ENCODE peak calls at places on chromosomes 11 and 22, in ten cellular contexts. U is H1, W is lung, L is brain microvascular endothelial cell, K is GM06990, R is lower lobe of right lung, P is A549, X is fibroblast of villous mesenchyme, S is ovary, Y is retinal pigment epithelial cell. Q is an unnamed sample.

GRCh38 chr11:67114275-67114896 is 4.7 kb upstream of the KDM2A start:
- DNase-seq in U (no peak), W (no peak), L (no peak), K (no peak), R (no peak), P (no peak), X (no peak), S (peak), Y (no peak), Q (no peak)

GRCh38 chr11:35658028-35658948 is 4.3 kb upstream of the TRIM44 start:
- DNase-seq in U (no peak), W (no peak), L (no peak), K (no peak), R (no peak), P (no peak), X (no peak), S (no peak), Y (no peak), Q (no peak)

GRCh38 chr22:43534916-43535315 is 123.1 kb downstream of the MPPED1 start:
- DNase-seq in U (no peak), W (no peak), L (no peak), K (no peak), R (no peak), P (no peak), X (no peak), S (no peak), Y (no peak), Q (no peak)

GRCh38 chr11:112025682-112026081 is 474 bp downstream of the DLAT start:
- DNase-seq in U (no peak), W (no peak), L (no peak), K (no peak), R (no peak), P (peak), X (peak), S (no peak), Y (no peak), Q (no peak)

GRCh38 chr11:78860720-78861422 is 286.2 kb upstream of the NARS2 start:
- DNase-seq in U (peak), W (no peak), L (peak), K (no peak), R (no peak), P (no peak), X (peak), S (no peak), Y (no peak), Q (no peak)

GRCh38 chr11:117944554-117944953 is 15.4 kb upstream of the TMPRSS13 start:
- DNase-seq in U (peak), W (peak), L (no peak), K (no peak), R (no peak), P (no peak), X (no peak), S (no peak), Y (no peak), Q (no peak)

GRCh38 chr11:7599209-7599608 is 74.1 kb downstream of the CYB5R2 start:
- DNase-seq in U (no peak), W (no peak), L (no peak), K (no peak), R (no peak), P (no peak), X (no peak), S (no peak), Y (no peak), Q (no peak)

GRCh38 chr22:39434243-39434653 is 22.6 kb upstream of the MGAT3 start:
- DNase-seq in U (no peak), W (no peak), L (peak), K (no peak), R (no peak), P (no peak), X (no peak), S (no peak), Y (no peak), Q (no peak)

GRCh38 chr22:50560034-50560433 is 2.7 kb downstream of the SYCE3 start:
- DNase-seq in U (no peak), W (no peak), L (no peak), K (no peak), R (no peak), P (no peak), X (no peak), S (no peak), Y (no peak), Q (no peak)

GRCh38 chr22:35178446-35178845 is 78.8 kb upstream of the HMGXB4 start:
- DNase-seq in U (no peak), W (no peak), L (no peak), K (no peak), R (no peak), P (no peak), X (no peak), S (no peak), Y (no peak), Q (no peak)

GRCh38 chr11:87173185-87174039 is 135.7 kb downstream of the TMEM135 start:
- DNase-seq in U (no peak), W (no peak), L (peak), K (no peak), R (no peak), P (peak), X (peak), S (no peak), Y (peak), Q (peak)

DNA sequence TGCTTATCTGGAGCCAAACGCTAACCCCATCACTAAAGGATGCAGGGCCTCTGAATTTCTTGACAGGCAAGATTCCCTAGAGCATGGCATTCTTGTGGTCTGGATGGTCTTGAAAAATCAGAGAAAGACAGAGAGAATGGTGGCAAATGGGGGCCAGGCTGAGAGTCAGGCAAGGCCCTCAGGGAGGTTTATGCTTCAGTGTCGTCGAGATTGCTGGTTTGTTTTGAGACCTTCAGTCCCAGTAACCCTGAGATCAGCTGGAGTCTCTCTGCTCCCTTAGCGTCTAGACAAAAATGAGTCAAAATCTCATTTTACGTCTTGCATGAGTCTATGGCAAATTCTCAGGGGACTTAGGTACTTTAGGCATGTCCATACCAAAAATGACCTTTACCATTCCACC is 539.4 kb downstream of the SOX6 start:
- DNase-seq in U (no peak), W (no peak), L (peak), K (no peak), R (no peak), P (no peak), X (no peak), S (no peak), Y (no peak), Q (no peak)
- TF ChIP-seq CTCF in U (no peak), W (no peak), L (no peak), K (no peak), R (no peak), P (no peak), X (no peak), S (no peak), Y (no peak), Q (no peak)

DNA sequence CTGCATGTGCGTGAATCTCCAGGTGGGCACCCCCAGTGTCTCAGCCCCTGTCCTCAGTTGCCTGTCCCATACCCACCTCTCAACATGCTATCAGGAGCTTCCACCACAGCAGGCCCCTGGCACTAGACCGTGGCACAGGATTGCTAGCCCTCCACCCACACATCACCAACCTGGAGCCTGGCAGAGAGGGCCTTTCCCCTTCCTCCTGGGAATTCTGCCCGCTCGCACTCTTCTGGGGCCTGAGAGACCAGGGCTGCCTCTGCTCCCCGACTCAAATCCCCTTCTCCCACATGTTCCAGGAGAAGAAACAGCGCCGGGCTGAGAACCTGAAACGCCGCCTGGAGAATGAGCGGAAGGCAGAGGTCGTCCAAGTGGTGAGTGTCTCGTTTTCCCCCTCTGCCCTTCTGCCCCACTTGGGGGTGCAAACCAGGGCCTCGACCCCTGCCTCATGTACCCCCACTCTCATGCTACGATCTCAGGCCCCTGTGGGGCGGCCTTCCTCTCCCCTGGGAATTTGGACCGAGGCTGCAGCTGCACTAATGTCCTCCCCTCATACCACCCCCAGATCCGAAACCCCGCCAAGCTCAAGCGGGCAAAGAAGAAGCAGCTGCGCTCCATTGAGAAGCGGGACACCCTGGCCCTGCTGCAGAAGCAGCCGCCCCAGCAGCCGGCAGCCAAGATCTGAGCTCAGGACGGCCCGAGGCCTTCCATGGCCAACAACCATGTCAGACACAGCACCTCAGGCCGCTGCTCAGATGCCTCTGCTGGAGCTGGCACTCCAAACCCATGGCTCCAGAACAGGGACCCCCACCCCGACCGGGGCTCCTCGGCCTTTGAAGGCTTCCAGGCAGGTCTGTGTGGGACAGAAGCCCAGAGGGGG is 5.9 kb downstream of the PTGDR2 start:
- DNase-seq in U (no peak), W (no peak), L (no peak), K (no peak), R (no peak), P (no peak), X (no peak), S (no peak), Y (no peak), Q (no peak)
- H3K4me3 ChIP-seq in U (no peak), W (no peak), L (no peak), K (no peak), R (no peak), P (no peak), X (no peak), S (no peak), Y (no peak), Q (no peak)

DNA sequence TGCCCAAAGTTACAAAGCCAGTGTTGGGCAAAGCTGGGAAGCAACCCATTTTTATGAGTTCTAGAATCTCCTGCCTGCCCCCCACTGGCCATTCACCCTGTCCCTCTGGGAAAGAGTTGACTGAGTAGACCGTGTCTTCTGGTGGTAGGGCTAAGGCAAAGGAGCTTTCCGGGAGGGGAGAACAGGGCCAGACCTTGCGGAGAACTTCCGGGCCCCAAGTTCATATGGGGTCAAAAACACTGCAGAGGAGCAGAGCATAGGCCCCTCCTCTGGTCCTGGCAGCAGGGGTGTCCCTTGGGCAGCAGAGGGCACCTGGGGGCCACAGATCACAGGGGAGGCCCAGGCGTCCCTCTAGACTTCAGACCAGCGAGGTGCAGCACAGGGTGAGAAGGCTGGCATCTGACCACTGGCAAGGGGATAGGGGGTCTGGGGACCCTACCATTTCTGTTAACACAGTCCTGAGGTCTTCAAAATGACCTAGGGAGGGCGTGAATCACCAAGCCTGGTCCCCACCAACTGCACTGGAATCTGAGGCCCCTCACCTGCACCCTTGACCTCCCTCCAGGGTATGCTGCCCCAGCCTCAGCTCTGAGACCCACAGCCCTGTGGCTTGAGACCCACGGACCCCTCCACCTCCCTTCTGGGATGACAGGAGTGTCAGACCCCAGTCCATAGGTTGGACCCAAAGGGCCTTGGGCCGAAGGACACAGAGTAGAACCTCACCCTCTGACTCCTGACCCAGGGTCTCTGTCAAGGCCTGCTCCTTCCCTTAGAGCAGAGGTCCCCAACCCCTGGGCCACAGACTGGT is 1.3 kb upstream of the ARAP1 start:
- DNase-seq in U (no peak), W (no peak), L (no peak), K (no peak), R (no peak), P (no peak), X (no peak), S (no peak), Y (no peak), Q (no peak)
- TF ChIP-seq CTCF in U (no peak), W (no peak), L (peak), K (no peak), R (no peak), P (peak), X (peak), S (no peak), Y (no peak), Q (no peak)

GRCh38 chr22:23775779-23776375 is 3.2 kb downstream of the MMP11 start:
- DNase-seq in U (no peak), W (no peak), L (no peak), K (no peak), R (no peak), P (no peak), X (no peak), S (no peak), Y (no peak), Q (no peak)

GRCh38 chr22:23774114-23774921 is 1.7 kb downstream of the MMP11 start:
- DNase-seq in U (no peak), W (no peak), L (no peak), K (no peak), R (no peak), P (no peak), X (no peak), S (no peak), Y (no peak), Q (no peak)

GRCh38 chr22:23774922-23775436 is 2.3 kb downstream of the MMP11 start:
- DNase-seq in U (no peak), W (no peak), L (peak), K (no peak), R (no peak), P (no peak), X (peak), S (peak), Y (peak), Q (no peak)

GRCh38 chr22:23772315-23773246 is at the start of gene MMP11:
- DNase-seq in U (peak), W (no peak), L (no peak), K (peak), R (peak), P (no peak), X (no peak), S (peak), Y (no peak), Q (no peak)

DNA sequence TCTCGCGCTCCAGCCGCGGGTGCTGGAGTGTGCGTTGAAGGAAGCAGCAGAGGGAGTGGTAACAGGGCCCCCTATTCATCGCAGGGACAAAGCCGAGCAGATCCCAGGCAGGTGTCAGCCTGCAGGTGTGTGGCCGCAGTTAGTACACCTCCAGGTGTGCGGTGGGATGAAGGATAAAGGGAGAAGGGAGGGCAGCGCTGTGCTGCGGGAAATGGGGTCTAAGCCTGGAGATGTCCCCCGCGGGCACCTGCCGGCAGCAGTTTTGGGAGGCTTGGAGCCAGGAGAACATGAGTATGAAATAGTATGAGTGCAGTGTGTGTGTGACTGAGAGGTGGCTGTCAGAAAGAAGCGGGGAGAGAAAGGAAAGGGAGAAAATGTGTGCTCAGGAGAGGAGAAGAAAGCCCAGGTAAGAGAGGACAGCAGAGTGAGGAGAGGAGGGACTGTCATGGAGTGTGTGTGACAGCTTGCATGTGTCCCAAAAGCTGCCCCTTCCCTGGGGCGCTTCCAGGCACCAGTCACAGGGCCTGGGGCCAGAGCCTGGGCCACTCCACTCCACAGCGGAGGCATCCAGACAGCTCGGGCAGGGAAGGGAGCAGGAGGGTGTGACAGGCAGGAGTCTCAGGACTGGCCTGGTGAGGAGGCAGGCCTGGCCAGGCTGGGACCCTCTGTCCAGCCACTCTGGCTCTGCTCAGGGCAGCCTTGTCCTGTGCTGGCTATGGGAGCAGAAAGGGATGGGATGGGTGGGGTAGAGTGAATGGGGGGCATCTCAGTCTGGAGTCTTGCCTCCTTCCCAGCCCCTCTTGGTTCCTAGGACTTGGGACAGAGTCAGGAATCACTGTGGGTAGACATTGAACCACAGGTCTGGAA is 831 bp downstream of the MMP11 start:
- DNase-seq in U (no peak), W (no peak), L (no peak), K (no peak), R (no peak), P (no peak), X (no peak), S (no peak), Y (no peak), Q (no peak)
- H3K4me3 ChIP-seq in U (peak), W (peak), L (peak), K (peak), R (peak), P (no peak), X (peak), S (peak), Y (peak), Q (peak)

GRCh38 chr11:76629853-76630599 is 40.5 kb downstream of the LRRC32 start:
- DNase-seq in U (no peak), W (peak), L (no peak), K (no peak), R (peak), P (no peak), X (peak), S (peak), Y (no peak), Q (no peak)
- TF ChIP-seq CTCF in U (no peak), W (no peak), L (peak), K (no peak), R (peak), P (no peak), X (peak), S (peak), Y (no peak), Q (no peak)

GRCh38 chr22:49364398-49364797 is 463.3 kb downstream of the BRD1 start:
- DNase-seq in U (no peak), W (peak), L (no peak), K (no peak), R (peak), P (no peak), X (no peak), S (no peak), Y (no peak), Q (no peak)
- H3K4me3 ChIP-seq in U (no peak), W (no peak), L (no peak), K (no peak), R (no peak), P (no peak), X (no peak), S (no peak), Y (no peak), Q (no peak)

GRCh38 chr11:396948-397548 is 3.0 kb downstream of the PKP3 start:
- DNase-seq in U (no peak), W (no peak), L (peak), K (peak), R (peak), P (no peak), X (peak), S (peak), Y (no peak), Q (no peak)

GRCh38 chr11:395866-396265 is 1.9 kb downstream of the PKP3 start:
- DNase-seq in U (no peak), W (no peak), L (no peak), K (no peak), R (no peak), P (no peak), X (no peak), S (no peak), Y (no peak), Q (no peak)

GRCh38 chr11:394034-394857 is at the start of gene PKP3:
- DNase-seq in U (no peak), W (peak), L (peak), K (no peak), R (peak), P (peak), X (peak), S (no peak), Y (no peak), Q (no peak)

GRCh38 chr11:394858-395655 is 1.0 kb downstream of the PKP3 start:
- DNase-seq in U (no peak), W (no peak), L (no peak), K (no peak), R (no peak), P (no peak), X (no peak), S (no peak), Y (no peak), Q (no peak)

GRCh38 chr11:396511-396947 is 2.5 kb downstream of the PKP3 start:
- DNase-seq in U (no peak), W (no peak), L (no peak), K (no peak), R (peak), P (peak), X (peak), S (no peak), Y (no peak), Q (no peak)
- TF ChIP-seq CTCF in U (no peak), W (no peak), L (peak), K (peak), R (no peak), P (no peak), X (peak), S (no peak), Y (peak), Q (peak)

GRCh38 chr11:93326681-93327080 is 3.9 kb upstream of the DEUP1 start:
- DNase-seq in U (no peak), W (no peak), L (no peak), K (no peak), R (no peak), P (no peak), X (no peak), S (no peak), Y (no peak), Q (no peak)

GRCh38 chr11:93330446-93330984 is at the start of gene DEUP1:
- DNase-seq in U (peak), W (peak), L (no peak), K (peak), R (peak), P (peak), X (peak), S (peak), Y (no peak), Q (no peak)

GRCh38 chr11:93329936-93330445 is 551 bp upstream of the DEUP1 start:
- DNase-seq in U (peak), W (no peak), L (no peak), K (no peak), R (no peak), P (peak), X (no peak), S (no peak), Y (no peak), Q (no peak)
- H3K4me3 ChIP-seq in U (peak), W (no peak), L (peak), K (no peak), R (peak), P (peak), X (peak), S (peak), Y (peak), Q (peak)

GRCh38 chr22:25420925-25421904 is 143.3 kb upstream of the GRK3 start:
- DNase-seq in U (peak), W (no peak), L (no peak), K (no peak), R (no peak), P (no peak), X (no peak), S (no peak), Y (no peak), Q (no peak)
- TF ChIP-seq CTCF in U (no peak), W (no peak), L (peak), K (no peak), R (no peak), P (no peak), X (no peak), S (no peak), Y (no peak), Q (no peak)

GRCh38 chr22:11605468-11605981 is 3922.5 kb upstream of the OR11H1 start:
- DNase-seq in U (no peak), W (no peak), L (no peak), K (no peak), R (no peak), P (no peak), X (no peak), S (no peak), Y (no peak), Q (no peak)
- H3K4me3 ChIP-seq in U (no peak), W (no peak), L (no peak), K (no peak), R (no peak), P (no peak), X (no peak), S (no peak), Y (no peak), Q (no peak)

Q was measured in AG09309.